ENCODE peak calls at places on chromosome 6, in eight cellular contexts. One of them, this sample, is unnamed.

GRCh38 chr6:39834866-39835265 is 42.7 kb downstream of the DAAM2 start:
- DNase-seq in NCI-H1417 treated with DMSO at 0.1 percent for 48 hours: no peak
- DNase-seq in NCI-H774: no peak
- DNase-seq in stimulated activated CD8-positive, alpha-beta memory T cell treated with anti-CD3 and anti-CD28 coated beads, Interleukin-15, amount 100 ng/mL, for 48 hours: no peak
- DNase-seq in heart left ventricle: no peak
- DNase-seq in Caco-2: no peak
- DNase-seq in CD8-positive, alpha-beta memory T cell: no peak
- DNase-seq in T-helper 17 cell: no peak
- DNase-seq in this sample: no peak

GRCh38 chr6:131136021-131136847 is 967 bp downstream of the AKAP7 start:
- DNase-seq in NCI-H1417 treated with DMSO at 0.1 percent for 48 hours: no peak
- DNase-seq in NCI-H774: no peak
- DNase-seq in stimulated activated CD8-positive, alpha-beta memory T cell treated with anti-CD3 and anti-CD28 coated beads, Interleukin-15, amount 100 ng/mL, for 48 hours: no peak
- DNase-seq in heart left ventricle: no peak
- DNase-seq in Caco-2: no peak
- DNase-seq in CD8-positive, alpha-beta memory T cell: no peak
- DNase-seq in T-helper 17 cell: no peak
- DNase-seq in this sample: no peak

GRCh38 chr6:11672261-11672660 is 106.3 kb downstream of the ADTRP start:
- DNase-seq in NCI-H1417 treated with DMSO at 0.1 percent for 48 hours: no peak
- DNase-seq in NCI-H774: no peak
- DNase-seq in stimulated activated CD8-positive, alpha-beta memory T cell treated with anti-CD3 and anti-CD28 coated beads, Interleukin-15, amount 100 ng/mL, for 48 hours: no peak
- DNase-seq in heart left ventricle: no peak
- DNase-seq in Caco-2: no peak
- DNase-seq in CD8-positive, alpha-beta memory T cell: no peak
- DNase-seq in T-helper 17 cell: no peak
- DNase-seq in this sample: no peak

GRCh38 chr6:83868639-83869038 is 9.2 kb downstream of the CYB5R4 start:
- DNase-seq in NCI-H1417 treated with DMSO at 0.1 percent for 48 hours: no peak
- DNase-seq in NCI-H774: no peak
- DNase-seq in stimulated activated CD8-positive, alpha-beta memory T cell treated with anti-CD3 and anti-CD28 coated beads, Interleukin-15, amount 100 ng/mL, for 48 hours: no peak
- DNase-seq in heart left ventricle: no peak
- DNase-seq in Caco-2: no peak
- DNase-seq in CD8-positive, alpha-beta memory T cell: no peak
- DNase-seq in T-helper 17 cell: no peak
- DNase-seq in this sample: no peak

GRCh38 chr6:36947570-36948351 is 6.8 kb upstream of the PI16 start:
- DNase-seq in NCI-H1417 treated with DMSO at 0.1 percent for 48 hours: no peak
- DNase-seq in NCI-H774: no peak
- DNase-seq in stimulated activated CD8-positive, alpha-beta memory T cell treated with anti-CD3 and anti-CD28 coated beads, Interleukin-15, amount 100 ng/mL, for 48 hours: no peak
- DNase-seq in heart left ventricle: no peak
- DNase-seq in Caco-2: no peak
- DNase-seq in CD8-positive, alpha-beta memory T cell: peak
- DNase-seq in T-helper 17 cell: no peak
- DNase-seq in this sample: no peak

GRCh38 chr6:3531481-3531880 is 74.6 kb upstream of the SLC22A23 start:
- DNase-seq in NCI-H1417 treated with DMSO at 0.1 percent for 48 hours: no peak
- DNase-seq in NCI-H774: no peak
- DNase-seq in stimulated activated CD8-positive, alpha-beta memory T cell treated with anti-CD3 and anti-CD28 coated beads, Interleukin-15, amount 100 ng/mL, for 48 hours: no peak
- DNase-seq in heart left ventricle: no peak
- DNase-seq in Caco-2: no peak
- DNase-seq in CD8-positive, alpha-beta memory T cell: no peak
- DNase-seq in T-helper 17 cell: no peak
- DNase-seq in this sample: no peak

GRCh38 chr6:56062856-56063255 is 184.5 kb downstream of the COL21A1 start:
- DNase-seq in NCI-H1417 treated with DMSO at 0.1 percent for 48 hours: no peak
- DNase-seq in NCI-H774: no peak
- DNase-seq in stimulated activated CD8-positive, alpha-beta memory T cell treated with anti-CD3 and anti-CD28 coated beads, Interleukin-15, amount 100 ng/mL, for 48 hours: no peak
- DNase-seq in heart left ventricle: no peak
- DNase-seq in Caco-2: no peak
- DNase-seq in CD8-positive, alpha-beta memory T cell: no peak
- DNase-seq in T-helper 17 cell: no peak
- DNase-seq in this sample: no peak

GRCh38 chr6:100344761-100345160 is 120.0 kb downstream of the SIM1 start:
- DNase-seq in NCI-H1417 treated with DMSO at 0.1 percent for 48 hours: no peak
- DNase-seq in NCI-H774: no peak
- DNase-seq in stimulated activated CD8-positive, alpha-beta memory T cell treated with anti-CD3 and anti-CD28 coated beads, Interleukin-15, amount 100 ng/mL, for 48 hours: no peak
- DNase-seq in heart left ventricle: no peak
- DNase-seq in Caco-2: no peak
- DNase-seq in CD8-positive, alpha-beta memory T cell: no peak
- DNase-seq in T-helper 17 cell: no peak
- DNase-seq in this sample: no peak

GRCh38 chr6:168217216-168217879 is 102.2 kb downstream of the DACT2 start:
- DNase-seq in NCI-H1417 treated with DMSO at 0.1 percent for 48 hours: no peak
- DNase-seq in NCI-H774: no peak
- DNase-seq in stimulated activated CD8-positive, alpha-beta memory T cell treated with anti-CD3 and anti-CD28 coated beads, Interleukin-15, amount 100 ng/mL, for 48 hours: no peak
- DNase-seq in heart left ventricle: no peak
- DNase-seq in Caco-2: no peak
- DNase-seq in CD8-positive, alpha-beta memory T cell: no peak
- DNase-seq in T-helper 17 cell: no peak
- DNase-seq in this sample: no peak

This sample was measured in tibial nerve.